ENCODE peak calls at places on chromosomes 11 and 22, in four cellular contexts. H is cardiac muscle cell, D is suprapubic skin, K is tibial artery. Z is an unnamed sample. For H3K36me3, the result is how much of the 10 kb centered on the place peaks cover.

GRCh38 chr11:111820059-111820375 is 51.4 kb downstream of the ALG9 start:
- DNase-seq in H (no peak), D (no peak), K (no peak), Z (no peak)

GRCh38 chr22:17085277-17086091 is 684 bp downstream of the IL17RA start:
- DNase-seq in H (no peak), D (peak), K (peak), Z (no peak)

GRCh38 chr11:59787816-59788215 is 22.8 kb downstream of the MRPL16 start:
- DNase-seq in H (peak), D (no peak), K (no peak), Z (no peak)

GRCh38 chr11:20243974-20244373 is 83.7 kb upstream of the DBX1 start:
- DNase-seq in H (peak), D (no peak), K (no peak), Z (no peak)

GRCh38 chr22:26321469-26321913 is 107.6 kb upstream of the ASPHD2 start:
- DNase-seq in H (no peak), D (no peak), K (no peak), Z (no peak)

GRCh38 chr11:75174348-75174747 is 23.4 kb downstream of the SLCO2B1 start:
- DNase-seq in H (no peak), D (no peak), K (no peak), Z (no peak)

GRCh38 chr22:29584975-29585374 is 4.1 kb upstream of the NIPSNAP1 start:
- DNase-seq in H (no peak), D (no peak), K (no peak), Z (no peak)

GRCh38 chr11:72609451-72609850 is 64.8 kb downstream of the PDE2A start:
- DNase-seq in H (no peak), D (no peak), K (no peak), Z (no peak)

GRCh38 chr11:117841582-117842031 is 17.1 kb upstream of the FXYD2 start:
- DNase-seq in H (no peak), D (peak), K (peak), Z (no peak)

GRCh38 chr22:49101873-49102272 is 725.8 kb downstream of the BRD1 start:
- DNase-seq in H (no peak), D (no peak), K (no peak), Z (peak)

GRCh38 chr11:129418039-129418438 is 42.4 kb downstream of the BARX2 start:
- DNase-seq in H (no peak), D (no peak), K (no peak), Z (no peak)

GRCh38 chr11:79013509-79013908 is 427.3 kb downstream of the TENM4 start:
- DNase-seq in H (peak), D (no peak), K (no peak), Z (no peak)

GRCh38 chr11:47928426-47928825 is 51.9 kb upstream of the PTPRJ start:
- DNase-seq in H (no peak), D (no peak), K (no peak), Z (no peak)

GRCh38 chr11:73414977-73415492 is 38.8 kb downstream of the RELT start:
- DNase-seq in H (peak), D (no peak), K (no peak), Z (no peak)

GRCh38 chr11:108620958-108621772 is 27.6 kb upstream of the EXPH5 start:
- DNase-seq in H (peak), D (no peak), K (no peak), Z (no peak)

GRCh38 chr22:28063656-28064055 is 144.6 kb upstream of the PITPNB start:
- DNase-seq in H (no peak), D (no peak), K (no peak), Z (no peak)

GRCh38 chr11:101288392-101288791 is 158.8 kb upstream of the PGR start:
- DNase-seq in H (no peak), D (no peak), K (no peak), Z (no peak)

GRCh38 chr11:75986966-75987365 is 172.0 kb downstream of the UVRAG start:
- DNase-seq in H (peak), D (no peak), K (no peak), Z (no peak)

GRCh38 chr11:95299078-95299611 is 68.1 kb upstream of the SESN3 start:
- DNase-seq in H (no peak), D (no peak), K (no peak), Z (no peak)

GRCh38 chr11:34441814-34442213 is 3.1 kb downstream of the CAT start:
- DNase-seq in H (no peak), D (no peak), K (no peak), Z (no peak)

GRCh38 chr11:285894-286220 is 3.1 kb upstream of the PGGHG start:
- DNase-seq in H (no peak), D (peak), K (peak), Z (no peak)

GRCh38 chr11:114084414-114084813 is 24.9 kb downstream of the ZBTB16 start:
- DNase-seq in H (no peak), D (no peak), K (no peak), Z (no peak)

GRCh38 chr11:116162541-116163230 is 610.1 kb downstream of the BUD13 start:
- DNase-seq in H (no peak), D (no peak), K (no peak), Z (no peak)

GRCh38 chr22:19958083-19959042 is 16.7 kb upstream of the TXNRD2 start:
- DNase-seq in H (peak), D (no peak), K (peak), Z (peak)
- H3K4me3 ChIP-seq in H (peak), D (no peak), K (peak), Z (no peak)

DNA sequence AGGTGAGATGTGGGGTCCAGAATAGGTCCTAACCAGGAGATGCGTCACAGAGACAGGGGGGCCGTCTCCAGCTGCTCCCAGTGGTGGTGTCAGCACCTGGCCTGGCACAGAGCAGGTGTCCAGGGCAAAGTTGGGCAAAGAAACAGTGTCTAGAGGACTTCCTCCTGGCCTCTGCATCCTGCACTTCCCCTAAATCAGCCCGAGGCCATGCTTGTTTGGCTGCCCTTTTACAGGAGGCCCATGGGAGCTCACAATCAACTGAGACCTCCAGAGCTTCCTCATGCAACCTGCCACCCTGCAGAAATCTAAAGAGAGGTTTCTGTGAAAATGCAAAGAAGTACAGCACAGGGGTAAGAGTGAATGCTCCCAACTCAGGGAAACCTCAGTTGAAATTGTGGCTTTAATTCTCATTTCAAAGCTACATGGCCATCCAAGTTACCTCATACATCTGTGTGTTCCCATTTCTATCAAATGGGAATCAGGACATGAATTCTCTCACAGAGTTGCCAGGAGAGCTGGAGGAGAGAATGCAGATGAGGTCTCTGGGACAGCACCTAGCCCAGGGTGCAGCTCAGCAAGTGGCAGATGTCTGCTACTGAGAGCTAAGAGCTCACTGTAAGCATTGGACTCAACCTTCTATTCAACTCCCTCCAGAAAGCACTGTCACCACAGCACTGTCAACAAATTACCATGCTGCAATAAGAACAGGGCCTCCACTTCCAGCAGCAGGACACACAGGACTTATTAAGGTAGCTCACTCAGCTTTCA is 32.6 kb downstream of the TCIRG1 start:
- DNase-seq in H (no peak), D (no peak), K (no peak), Z (no peak)
- H3K36me3 ChIP-seq in H (half or more), D (under half), K (half or more), Z (under half)

GRCh38 chr11:45658292-45658991 is 7.0 kb downstream of the CHST1 start:
- DNase-seq in H (peak), D (no peak), K (peak), Z (peak)
- H3K4me3 ChIP-seq in H (no peak), D (no peak), K (no peak), Z (no peak)

DNA sequence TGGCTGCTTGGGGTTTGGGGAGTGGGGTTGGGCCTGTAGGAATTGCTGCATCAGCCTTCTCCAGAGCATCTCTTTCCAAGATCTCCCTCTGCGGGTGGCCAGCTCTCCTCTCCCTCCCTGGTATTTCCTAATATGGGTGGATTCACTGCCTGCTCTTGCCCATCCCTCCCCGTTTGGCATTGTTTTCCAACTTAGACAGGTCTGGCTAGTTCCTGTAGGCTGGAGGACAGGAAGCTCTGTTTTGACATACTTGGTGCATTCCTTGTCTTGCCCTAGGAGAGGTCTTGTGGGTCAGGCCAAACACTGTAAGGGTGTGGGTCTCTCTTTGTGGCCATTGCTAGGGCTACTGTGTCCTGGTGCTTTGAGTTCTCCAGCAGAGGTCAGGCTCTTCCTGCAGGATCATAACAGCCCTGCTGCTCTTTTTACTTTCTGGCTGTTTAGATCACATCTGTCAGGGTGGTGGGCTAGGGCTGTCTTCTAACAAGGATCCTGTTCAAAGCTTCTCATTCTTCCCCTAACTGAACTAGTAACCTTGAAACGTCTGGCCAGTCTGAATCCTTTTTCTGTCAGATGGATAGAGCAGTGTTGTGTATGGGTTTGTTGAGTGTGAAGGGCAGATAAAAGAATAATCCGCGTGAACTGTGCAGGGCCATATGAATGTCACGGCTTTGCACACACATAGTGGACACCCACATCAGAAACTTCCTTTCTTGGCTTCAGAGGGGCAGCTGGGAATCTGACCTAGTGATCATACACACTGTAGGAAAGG is 18.3 kb upstream of the MICALL1 start:
- DNase-seq in H (peak), D (no peak), K (no peak), Z (peak)
- H3K36me3 ChIP-seq in H (under half), D (under half), K (under half), Z (half or more)

GRCh38 chr11:124069429-124070401 is 28.6 kb upstream of the OR10G7 start:
- DNase-seq in H (peak), D (no peak), K (no peak), Z (no peak)
- H3K4me3 ChIP-seq in H (no peak), D (peak), K (no peak), Z (peak)

DNA sequence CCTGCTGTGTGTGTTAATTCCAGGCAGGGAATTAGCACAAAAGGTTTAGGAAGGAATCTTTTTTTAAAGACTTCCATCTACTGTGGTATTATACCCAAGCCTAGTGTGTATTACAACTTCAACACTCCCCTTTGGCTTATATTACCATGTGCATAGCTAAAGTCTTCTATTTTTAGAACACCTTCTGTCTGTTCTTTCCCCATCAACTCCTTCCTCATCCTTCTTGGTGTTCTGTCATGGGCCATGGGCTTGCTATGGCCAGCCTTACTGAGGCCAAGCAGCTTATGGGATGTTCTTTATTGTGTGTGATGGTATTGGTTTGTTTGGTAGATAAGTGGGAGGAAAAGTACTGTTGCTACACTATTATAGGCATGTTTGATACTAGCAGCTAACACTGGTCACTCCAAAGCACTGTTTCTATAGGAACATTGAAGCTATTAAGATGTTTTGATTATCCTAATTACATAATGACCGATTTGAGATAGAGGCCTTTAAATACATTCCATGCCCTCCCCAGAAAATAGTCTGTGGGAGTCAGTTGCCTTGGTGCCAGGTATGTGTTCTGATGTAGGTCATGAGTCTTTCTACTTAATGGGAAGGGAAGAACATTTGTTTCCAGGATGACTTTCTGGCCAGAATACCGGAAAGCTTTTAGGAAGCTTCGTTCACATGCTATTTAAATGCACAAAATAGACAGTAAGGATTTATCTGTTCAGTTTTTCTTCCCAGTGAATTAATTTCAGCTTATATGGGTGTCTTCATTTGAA is 16.5 kb downstream of the MCAM start:
- DNase-seq in H (no peak), D (no peak), K (no peak), Z (no peak)
- H3K36me3 ChIP-seq in H (under half), D (half or more), K (half or more), Z (half or more)

GRCh38 chr11:32817843-32818183 is 11.9 kb upstream of the PRRG4 start:
- DNase-seq in H (no peak), D (no peak), K (no peak), Z (no peak)

GRCh38 chr11:32821517-32821916 is 8.2 kb upstream of the PRRG4 start:
- DNase-seq in H (no peak), D (no peak), K (no peak), Z (no peak)

GRCh38 chr11:32819187-32819586 is 10.5 kb upstream of the PRRG4 start:
- DNase-seq in H (no peak), D (no peak), K (no peak), Z (no peak)

GRCh38 chr11:32826113-32826512 is 3.6 kb upstream of the PRRG4 start:
- DNase-seq in H (no peak), D (no peak), K (no peak), Z (no peak)

DNA sequence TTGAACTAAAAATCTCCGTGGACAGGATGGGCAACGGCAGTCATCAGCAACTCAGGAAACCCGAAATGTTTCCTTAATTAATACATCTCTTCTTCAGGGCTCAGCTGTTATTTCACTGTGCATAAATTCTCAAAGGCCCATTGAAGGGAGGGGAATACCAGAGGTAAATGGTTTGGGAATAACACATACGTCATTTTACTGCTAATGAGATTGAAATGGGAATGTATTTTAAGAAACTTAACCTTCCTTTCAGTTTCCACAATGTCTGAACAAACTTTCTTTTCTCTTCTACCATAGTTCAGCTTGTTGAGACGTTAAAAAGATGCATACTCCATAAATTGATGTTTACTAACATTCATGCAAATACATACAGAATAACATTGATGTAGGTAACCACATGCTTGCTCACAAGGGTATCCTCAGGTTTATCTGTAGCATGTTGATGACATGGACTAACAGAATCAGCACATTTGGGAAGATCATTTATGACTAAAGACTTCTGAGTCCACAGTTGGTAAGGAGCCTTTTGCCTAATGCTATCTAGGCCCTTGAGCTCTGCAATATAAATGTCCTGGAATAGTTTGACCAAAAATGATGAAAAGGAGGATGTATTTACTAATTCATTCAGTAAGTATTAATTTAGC is 7.7 kb upstream of the PRRG4 start:
- DNase-seq in H (no peak), D (no peak), K (no peak), Z (no peak)
- H3K4me3 ChIP-seq in H (no peak), D (no peak), K (no peak), Z (no peak)

GRCh38 chr11:15816996-15817395 is 539.4 kb downstream of the SOX6 start:
- DNase-seq in H (no peak), D (no peak), K (no peak), Z (no peak)

GRCh38 chr11:15816270-15816871 is 540.0 kb downstream of the SOX6 start:
- DNase-seq in H (peak), D (no peak), K (peak), Z (no peak)

GRCh38 chr11:15819679-15820286 is 536.6 kb downstream of the SOX6 start:
- DNase-seq in H (peak), D (no peak), K (peak), Z (no peak)

GRCh38 chr11:15815246-15816209 is 540.8 kb downstream of the SOX6 start:
- DNase-seq in H (peak), D (no peak), K (no peak), Z (no peak)

DNA sequence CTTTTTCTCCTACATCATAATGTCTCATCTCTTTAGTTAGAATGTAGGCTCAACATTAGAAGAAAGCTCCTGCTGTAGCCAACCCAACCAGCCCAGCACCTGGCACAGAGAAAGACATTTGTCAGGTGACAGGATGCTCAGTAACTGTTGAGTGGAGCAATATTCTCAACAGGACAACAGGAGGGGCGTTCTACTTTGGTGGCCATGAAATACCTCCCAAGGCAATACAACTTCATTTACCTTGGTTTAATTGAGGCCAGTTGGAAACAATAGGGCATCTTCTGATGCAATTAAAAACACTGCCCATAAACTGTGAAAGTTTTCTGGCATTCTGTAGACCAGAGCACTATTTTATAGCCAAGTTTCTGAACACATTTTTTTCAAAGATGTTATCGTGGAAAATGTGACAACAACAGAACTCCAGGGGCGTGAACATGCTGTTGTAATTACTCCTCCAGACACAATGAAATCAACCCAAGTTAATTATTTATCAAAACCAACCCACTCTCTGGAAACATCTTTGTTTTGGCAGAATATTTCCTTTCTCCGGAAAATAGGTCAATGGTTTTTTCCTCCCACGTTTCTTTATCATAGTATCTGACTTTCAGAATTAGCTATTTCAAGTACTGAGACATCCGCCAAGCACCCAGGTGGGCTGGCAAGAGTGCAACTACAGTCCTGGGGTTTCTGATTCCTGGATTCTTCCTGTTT is 538.1 kb downstream of the SOX6 start:
- DNase-seq in H (no peak), D (no peak), K (no peak), Z (no peak)
- H3K36me3 ChIP-seq in H (under half), D (under half), K (under half), Z (under half)

DNA sequence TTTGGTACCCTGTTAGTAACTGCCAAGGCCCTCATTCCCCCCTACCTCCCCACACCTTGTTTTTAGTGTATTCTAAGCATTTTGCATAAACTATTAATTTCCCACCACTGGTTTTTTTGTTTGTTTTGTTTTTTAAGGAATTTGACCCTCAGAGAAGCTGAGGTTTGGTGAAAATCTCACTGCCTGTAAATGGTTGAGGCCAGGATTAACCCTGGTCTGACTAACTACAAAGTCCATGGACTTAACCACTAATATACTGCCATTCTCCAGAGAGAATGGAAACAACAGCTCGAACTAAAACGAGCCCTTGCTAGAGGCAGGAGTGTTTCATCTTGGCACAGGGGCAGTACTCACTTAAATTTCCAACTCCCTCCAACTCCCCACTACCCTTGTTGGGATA is 2.9 kb downstream of the CTNND1 start:
- DNase-seq in H (no peak), D (no peak), K (no peak), Z (no peak)
- H3K4me3 ChIP-seq in H (peak), D (peak), K (peak), Z (peak)

Z was measured in RWPE2.